ENCODE peak calls at places on chromosomes 16 and 17, in seven cellular contexts. One of them, this sample, is unnamed.

GRCh38 chr17:5413682-5414081 is 5.8 kb downstream of the NUP88 start:
- DNase-seq in iris pigment epithelial cell: peak; percentile 90
- DNase-seq in tibial nerve: no peak
- DNase-seq in EL: peak; percentile 90
- DNase-seq in uterus: no peak
- DNase-seq in activated naive CD4-positive, alpha-beta T cell treated with anti-CD3 and anti-CD28 coated beads, Interleukin-2, amount 50 U/mL, for 16 hours: no peak
- DNase-seq in stimulated activated CD4-positive, alpha-beta T cell treated with anti-CD3 and anti-CD28 coated beads, Interleukin-12 subunit alpha, Interleukin-12 subunit beta, amount 100 ng/mL, for 4 hours: no peak
- DNase-seq in this sample: no peak

GRCh38 chr17:4162366-4162765 is 19.4 kb downstream of the CYB5D2 start:
- DNase-seq in activated naive CD4-positive, alpha-beta T cell treated with anti-CD3 and anti-CD28 coated beads, Interleukin-2, amount 50 U/mL, for 16 hours: no peak
- DNase-seq in uterus: no peak
- DNase-seq in tibial nerve: no peak
- DNase-seq in iris pigment epithelial cell: no peak
- DNase-seq in EL: no peak
- DNase-seq in stimulated activated CD4-positive, alpha-beta T cell treated with anti-CD3 and anti-CD28 coated beads, Interleukin-12 subunit alpha, Interleukin-12 subunit beta, amount 100 ng/mL, for 4 hours: no peak
- DNase-seq in this sample: no peak

GRCh38 chr17:78796134-78796900 is 14.2 kb upstream of the CYTH1 start:
- DNase-seq in activated naive CD4-positive, alpha-beta T cell treated with anti-CD3 and anti-CD28 coated beads, Interleukin-2, amount 50 U/mL, for 16 hours: no peak
- DNase-seq in uterus: no peak
- DNase-seq in EL: no peak
- DNase-seq in tibial nerve: no peak
- DNase-seq in stimulated activated CD4-positive, alpha-beta T cell treated with anti-CD3 and anti-CD28 coated beads, Interleukin-12 subunit alpha, Interleukin-12 subunit beta, amount 100 ng/mL, for 4 hours: no peak
- DNase-seq in iris pigment epithelial cell: no peak
- DNase-seq in this sample: peak; percentile 36

GRCh38 chr17:73311781-73312641 is at the start of gene CDC42EP4:
- DNase-seq in iris pigment epithelial cell: peak; percentile 95
- DNase-seq in EL: peak; percentile 96
- DNase-seq in tibial nerve: peak; percentile 93
- DNase-seq in activated naive CD4-positive, alpha-beta T cell treated with anti-CD3 and anti-CD28 coated beads, Interleukin-2, amount 50 U/mL, for 16 hours: peak; percentile 85
- DNase-seq in uterus: peak; percentile 98
- DNase-seq in stimulated activated CD4-positive, alpha-beta T cell treated with anti-CD3 and anti-CD28 coated beads, Interleukin-12 subunit alpha, Interleukin-12 subunit beta, amount 100 ng/mL, for 4 hours: peak; percentile 82
- DNase-seq in this sample: peak; percentile 97

GRCh38 chr16:81585785-81586184 is 141.2 kb downstream of the CMIP start:
- DNase-seq in stimulated activated CD4-positive, alpha-beta T cell treated with anti-CD3 and anti-CD28 coated beads, Interleukin-12 subunit alpha, Interleukin-12 subunit beta, amount 100 ng/mL, for 4 hours: no peak
- DNase-seq in uterus: no peak
- DNase-seq in iris pigment epithelial cell: no peak
- DNase-seq in activated naive CD4-positive, alpha-beta T cell treated with anti-CD3 and anti-CD28 coated beads, Interleukin-2, amount 50 U/mL, for 16 hours: no peak
- DNase-seq in tibial nerve: no peak
- DNase-seq in EL: no peak
- DNase-seq in this sample: no peak

GRCh38 chr16:84088695-84089395 is 27.9 kb downstream of the MBTPS1 start:
- DNase-seq in tibial nerve: no peak
- DNase-seq in stimulated activated CD4-positive, alpha-beta T cell treated with anti-CD3 and anti-CD28 coated beads, Interleukin-12 subunit alpha, Interleukin-12 subunit beta, amount 100 ng/mL, for 4 hours: peak; percentile 25
- DNase-seq in iris pigment epithelial cell: no peak
- DNase-seq in activated naive CD4-positive, alpha-beta T cell treated with anti-CD3 and anti-CD28 coated beads, Interleukin-2, amount 50 U/mL, for 16 hours: peak; percentile 60
- DNase-seq in EL: no peak
- DNase-seq in uterus: no peak
- DNase-seq in this sample: no peak

GRCh38 chr16:88789593-88789992 is 4.6 kb upstream of the PIEZO1 start:
- DNase-seq in iris pigment epithelial cell: no peak
- DNase-seq in EL: no peak
- DNase-seq in tibial nerve: no peak
- DNase-seq in activated naive CD4-positive, alpha-beta T cell treated with anti-CD3 and anti-CD28 coated beads, Interleukin-2, amount 50 U/mL, for 16 hours: no peak
- DNase-seq in uterus: no peak
- DNase-seq in stimulated activated CD4-positive, alpha-beta T cell treated with anti-CD3 and anti-CD28 coated beads, Interleukin-12 subunit alpha, Interleukin-12 subunit beta, amount 100 ng/mL, for 4 hours: no peak
- DNase-seq in this sample: no peak

GRCh38 chr17:49513616-49514373 is 18.7 kb downstream of the NGFR start:
- DNase-seq in uterus: peak; percentile 77
- DNase-seq in stimulated activated CD4-positive, alpha-beta T cell treated with anti-CD3 and anti-CD28 coated beads, Interleukin-12 subunit alpha, Interleukin-12 subunit beta, amount 100 ng/mL, for 4 hours: no peak
- DNase-seq in iris pigment epithelial cell: no peak
- DNase-seq in activated naive CD4-positive, alpha-beta T cell treated with anti-CD3 and anti-CD28 coated beads, Interleukin-2, amount 50 U/mL, for 16 hours: no peak
- DNase-seq in EL: no peak
- DNase-seq in tibial nerve: no peak
- DNase-seq in this sample: no peak

GRCh38 chr16:60979119-60979518 is 1057.1 kb downstream of the CDH8 start:
- DNase-seq in stimulated activated CD4-positive, alpha-beta T cell treated with anti-CD3 and anti-CD28 coated beads, Interleukin-12 subunit alpha, Interleukin-12 subunit beta, amount 100 ng/mL, for 4 hours: no peak
- DNase-seq in iris pigment epithelial cell: no peak
- DNase-seq in tibial nerve: no peak
- DNase-seq in uterus: no peak
- DNase-seq in EL: no peak
- DNase-seq in activated naive CD4-positive, alpha-beta T cell treated with anti-CD3 and anti-CD28 coated beads, Interleukin-2, amount 50 U/mL, for 16 hours: no peak
- DNase-seq in this sample: no peak

GRCh38 chr16:89289428-89290395 is 72.2 kb downstream of the ZNF778 start:
- DNase-seq in iris pigment epithelial cell: peak; percentile 56
- DNase-seq in stimulated activated CD4-positive, alpha-beta T cell treated with anti-CD3 and anti-CD28 coated beads, Interleukin-12 subunit alpha, Interleukin-12 subunit beta, amount 100 ng/mL, for 4 hours: peak; percentile 66
- DNase-seq in activated naive CD4-positive, alpha-beta T cell treated with anti-CD3 and anti-CD28 coated beads, Interleukin-2, amount 50 U/mL, for 16 hours: peak; percentile 72
- DNase-seq in uterus: peak; percentile 44
- DNase-seq in EL: peak; percentile 69
- DNase-seq in tibial nerve: peak; percentile 39
- DNase-seq in this sample: peak; percentile 87

GRCh38 chr16:80459331-80459777 is 81.4 kb upstream of the DYNLRB2 start:
- DNase-seq in stimulated activated CD4-positive, alpha-beta T cell treated with anti-CD3 and anti-CD28 coated beads, Interleukin-12 subunit alpha, Interleukin-12 subunit beta, amount 100 ng/mL, for 4 hours: no peak
- DNase-seq in uterus: peak; percentile 37
- DNase-seq in tibial nerve: peak; percentile 18
- DNase-seq in activated naive CD4-positive, alpha-beta T cell treated with anti-CD3 and anti-CD28 coated beads, Interleukin-2, amount 50 U/mL, for 16 hours: no peak
- DNase-seq in EL: no peak
- DNase-seq in iris pigment epithelial cell: no peak
- DNase-seq in this sample: no peak

GRCh38 chr16:14148569-14148968 is 77.5 kb downstream of the MRTFB start:
- DNase-seq in activated naive CD4-positive, alpha-beta T cell treated with anti-CD3 and anti-CD28 coated beads, Interleukin-2, amount 50 U/mL, for 16 hours: no peak
- DNase-seq in iris pigment epithelial cell: peak; percentile 26
- DNase-seq in uterus: no peak
- DNase-seq in stimulated activated CD4-positive, alpha-beta T cell treated with anti-CD3 and anti-CD28 coated beads, Interleukin-12 subunit alpha, Interleukin-12 subunit beta, amount 100 ng/mL, for 4 hours: no peak
- DNase-seq in EL: no peak
- DNase-seq in tibial nerve: no peak
- DNase-seq in this sample: no peak

GRCh38 chr16:51161440-51162195 is 10.5 kb upstream of the SALL1 start:
- DNase-seq in iris pigment epithelial cell: peak; percentile 7
- DNase-seq in stimulated activated CD4-positive, alpha-beta T cell treated with anti-CD3 and anti-CD28 coated beads, Interleukin-12 subunit alpha, Interleukin-12 subunit beta, amount 100 ng/mL, for 4 hours: no peak
- DNase-seq in EL: peak; percentile 27
- DNase-seq in tibial nerve: no peak
- DNase-seq in uterus: no peak
- DNase-seq in activated naive CD4-positive, alpha-beta T cell treated with anti-CD3 and anti-CD28 coated beads, Interleukin-2, amount 50 U/mL, for 16 hours: no peak
- DNase-seq in this sample: no peak

This sample was measured in psoas muscle.